ENCODE peak calls at places on chromosomes 2 and 18, in eight cellular contexts. N, I, E, R, K, H, S and W are unnamed samples. For H3K27me3, the result is how much of the 10 kb centered on the place peaks cover.

GRCh38 chr2:200300650-200301314 is 5.7 kb upstream of the SPATS2L start:
- DNase-seq in E (no peak), H (peak), N (no peak), K (peak), R (no peak), S (peak), I (no peak), W (no peak)

GRCh38 chr18:57329856-57330255 is 22.5 kb upstream of the ST8SIA3 start:
- DNase-seq in E (no peak), K (no peak), I (no peak), N (no peak), H (no peak), R (no peak), S (no peak), W (no peak)

GRCh38 chr18:57077005-57077735 is 69.7 kb upstream of the BOD1L2 start:
- DNase-seq in K (no peak), E (no peak), I (no peak), R (no peak), N (no peak), S (no peak), H (no peak), W (no peak)

GRCh38 chr2:46257476-46257875 is 39.7 kb upstream of the EPAS1 start:
- DNase-seq in I (no peak), H (no peak), S (peak), E (peak), K (no peak), N (no peak), R (no peak), W (no peak)

GRCh38 chr2:112959109-112959591 is 18.7 kb upstream of the IL36G start:
- DNase-seq in E (peak), R (no peak), I (no peak), K (no peak), N (no peak), S (no peak), H (no peak), W (peak)

GRCh38 chr2:168220971-168221819 is 26.2 kb downstream of the STK39 start:
- DNase-seq in H (peak), I (no peak), E (peak), R (no peak), K (no peak), S (peak), N (no peak), W (no peak)

GRCh38 chr18:13298262-13298661 is 79.7 kb downstream of the LDLRAD4 start:
- DNase-seq in E (no peak), H (no peak), S (no peak), N (no peak), K (no peak), I (no peak), R (no peak), W (no peak)

GRCh38 chr2:74199275-74199701 is 873 bp downstream of the MTHFD2 start:
- DNase-seq in S (no peak), H (no peak), N (no peak), I (no peak), R (no peak), E (no peak), K (no peak), W (no peak)

GRCh38 chr2:214904634-214905033 is 95.2 kb upstream of the BARD1 start:
- DNase-seq in K (no peak), I (no peak), E (no peak), N (no peak), R (no peak), S (no peak), H (no peak), W (no peak)

GRCh38 chr2:172095905-172096660 is 6.6 kb downstream of the DLX2 start:
- DNase-seq in K (peak), E (peak), S (no peak), N (no peak), R (peak), H (no peak), I (no peak), W (no peak)

GRCh38 chr2:3066831-3067230 is 310.8 kb downstream of the EIPR1 start:
- DNase-seq in H (no peak), N (no peak), E (no peak), K (no peak), R (no peak), S (no peak), I (no peak), W (no peak)

GRCh38 chr2:232941912-232942595 is 71.0 kb downstream of the NGEF start:
- DNase-seq in E (no peak), K (no peak), N (no peak), I (no peak), S (peak), H (no peak), R (no peak), W (no peak)

GRCh38 chr2:178731300-178731699 is 75.9 kb downstream of the TTN start:
- DNase-seq in K (no peak), N (peak), S (no peak), I (peak), H (no peak), R (no peak), E (no peak), W (no peak)

GRCh38 chr18:62339106-62339988 is 14.2 kb downstream of the TNFRSF11A start:
- DNase-seq in N (no peak), K (no peak), H (peak), E (no peak), R (no peak), I (no peak), S (peak), W (no peak)

GRCh38 chr2:143161982-143162837 is 33.0 kb downstream of the ARHGAP15 start:
- DNase-seq in E (peak), N (no peak), H (peak), I (no peak), K (peak), R (peak), S (peak), W (peak)

GRCh38 chr2:68594674-68595492 is 48.5 kb upstream of the PROKR1 start:
- DNase-seq in I (no peak), E (peak), K (peak), N (peak), S (peak), H (no peak), R (no peak), W (no peak)

GRCh38 chr2:19799881-19800780 is 101.7 kb downstream of the TTC32 start:
- DNase-seq in H (no peak), R (no peak), K (no peak), S (peak), I (no peak), E (no peak), N (no peak), W (no peak)

GRCh38 chr2:190838492-190838910 is 42.1 kb upstream of the GLS start:
- DNase-seq in R (no peak), I (no peak), S (peak), E (no peak), N (no peak), H (no peak), K (peak), W (no peak)

GRCh38 chr2:128536925-128537620 is 218.4 kb upstream of the HS6ST1 start:
- DNase-seq in E (peak), K (peak), R (peak), H (peak), I (no peak), N (no peak), S (peak), W (no peak)

DNA sequence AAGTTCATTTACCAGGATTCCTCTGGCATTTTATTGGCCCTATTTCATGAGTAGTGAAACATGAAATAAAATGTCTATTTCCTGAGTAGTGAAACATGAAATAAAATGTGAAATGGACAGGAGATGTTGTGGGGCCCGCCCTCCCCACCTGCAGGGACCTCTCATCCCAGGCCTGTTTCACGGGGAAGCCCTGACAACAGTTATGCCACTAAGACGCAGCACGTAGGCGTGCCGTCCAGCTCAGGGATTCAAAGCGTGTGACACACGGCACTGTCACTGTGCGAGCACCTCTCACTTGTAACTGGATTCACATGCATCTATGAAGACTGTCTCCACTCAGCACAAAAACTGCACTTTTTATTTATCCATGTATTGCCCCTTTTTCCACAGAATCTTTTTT is 83.4 kb upstream of the SNTG2 start:
- DNase-seq in N (no peak), S (no peak), R (no peak), H (no peak), E (no peak), I (no peak), K (no peak), W (no peak)
- H3K27me3 ChIP-seq in N (under half), S (under half), R (under half), H (under half), E (under half), I (under half), K (half or more), W (under half)

DNA sequence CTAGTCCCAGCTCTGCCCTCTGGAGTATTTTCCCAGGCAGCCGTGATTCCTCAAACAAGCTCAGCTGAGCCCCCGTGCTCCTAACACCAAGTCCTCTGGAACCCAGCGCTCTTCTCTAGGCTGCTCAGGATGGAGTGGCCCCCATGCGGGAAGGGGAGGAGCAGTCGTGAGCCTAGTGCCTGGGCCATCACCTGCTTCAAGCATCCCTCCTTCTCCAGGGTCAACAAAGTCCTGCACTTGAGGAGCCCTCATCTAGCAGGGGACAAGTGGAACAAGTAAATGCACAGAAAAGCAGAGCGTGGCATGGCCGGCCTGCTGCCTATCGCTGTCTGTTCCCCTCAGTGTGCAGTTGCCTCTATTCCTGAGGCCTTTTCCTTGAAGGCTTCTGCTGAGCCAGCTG is 168.6 kb downstream of the INHBB start:
- DNase-seq in E (no peak), R (no peak), K (no peak), N (no peak), S (no peak), H (no peak), I (no peak), W (no peak)
- H3K27me3 ChIP-seq in E (under half), R (under half), K (under half), N (under half), S (under half), H (under half), I (under half), W (under half)

DNA sequence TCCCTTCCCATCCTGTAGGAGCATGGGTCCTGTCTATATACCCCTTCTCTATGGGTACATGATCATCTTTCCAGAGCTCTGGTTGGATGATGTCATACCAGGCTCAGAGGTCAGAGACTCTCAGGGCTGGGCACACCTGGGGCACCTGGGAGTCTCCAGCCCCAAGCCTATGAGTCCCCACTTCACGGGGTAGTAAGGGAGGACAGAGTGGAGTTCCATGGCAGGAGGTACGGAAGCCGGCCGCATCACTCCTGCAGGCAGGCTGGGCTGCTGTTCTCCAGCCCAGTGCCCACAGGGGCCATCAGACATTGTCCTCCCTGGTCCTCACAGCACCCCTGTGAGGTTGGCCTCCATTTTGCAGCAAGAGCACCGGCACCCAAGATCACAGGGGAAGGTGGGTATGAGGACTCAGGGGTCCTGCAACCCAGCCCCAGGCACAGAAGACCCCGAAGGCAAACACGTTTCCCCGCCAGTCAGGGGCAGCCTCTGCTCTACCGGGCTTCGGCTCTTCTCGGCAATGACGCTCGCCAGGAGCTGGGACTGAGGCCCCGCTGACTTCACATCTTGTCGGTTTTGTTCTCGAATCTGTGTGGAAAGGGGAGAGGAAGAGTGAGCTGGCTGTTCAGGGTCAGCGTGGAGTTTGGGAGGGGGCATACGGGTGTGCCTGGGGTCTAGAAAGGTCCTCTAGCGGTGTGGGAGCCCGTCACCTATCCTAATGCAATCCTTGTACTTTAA is 91.5 kb downstream of the ADD2 start:
- DNase-seq in K (no peak), E (no peak), I (no peak), R (no peak), S (no peak), N (no peak), H (no peak), W (no peak)
- H3K27me3 ChIP-seq in K (under half), E (under half), I (under half), R (under half), S (under half), N (under half), H (under half), W (under half)

DNA sequence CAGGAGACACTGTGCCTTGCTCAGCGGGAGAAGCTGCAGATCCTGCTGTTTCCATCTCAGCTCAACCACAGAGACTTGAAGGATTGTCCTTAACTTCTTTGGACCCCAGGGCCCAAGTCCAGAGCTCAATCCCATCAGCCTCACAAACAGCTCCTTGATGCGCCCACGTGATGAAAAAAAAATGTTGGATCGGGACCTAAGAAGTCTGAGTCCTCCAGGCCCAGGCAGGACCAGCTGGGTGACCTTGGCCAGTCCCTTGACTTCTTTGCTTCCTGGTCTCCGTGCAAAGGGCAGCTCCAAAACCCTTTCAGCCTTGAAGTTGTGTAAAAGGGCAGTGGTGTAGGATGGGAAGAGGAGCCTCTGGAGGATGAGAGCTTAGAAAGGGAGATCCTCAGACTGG is 175.5 kb downstream of the ZFP36L2 start:
- DNase-seq in S (no peak), E (no peak), I (peak), R (no peak), N (no peak), H (no peak), K (no peak), W (no peak)
- H3K27me3 ChIP-seq in S (under half), E (under half), I (under half), R (under half), N (under half), H (under half), K (under half), W (under half)

DNA sequence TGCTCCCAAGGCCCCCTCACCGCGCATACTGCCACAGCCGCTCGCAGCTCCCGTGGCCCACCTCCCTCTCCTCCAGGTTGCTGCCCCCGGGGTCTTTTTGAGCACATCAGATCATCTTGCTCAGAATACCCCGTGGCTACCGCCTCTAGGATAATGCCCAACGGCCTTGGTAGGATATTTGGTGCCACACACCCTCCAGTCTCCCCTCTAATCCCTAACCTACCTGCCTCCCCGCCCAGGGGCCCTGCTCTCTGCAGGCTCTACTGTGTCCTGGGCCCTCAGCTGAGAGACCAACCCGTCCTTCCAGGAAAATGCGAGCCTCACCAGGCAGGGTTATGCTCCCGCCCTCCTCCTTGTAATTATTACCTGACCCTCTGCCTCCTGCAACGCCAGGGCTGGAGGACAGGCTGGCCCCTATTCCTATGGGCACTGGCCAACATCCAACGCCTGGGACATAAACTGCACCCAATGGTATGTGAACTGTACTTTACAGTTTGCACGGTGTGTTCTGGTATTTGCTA is 1.5 kb upstream of the MTCL1 start:
- DNase-seq in H (no peak), K (no peak), R (no peak), E (no peak), S (no peak), N (no peak), I (no peak), W (no peak)
- H3K27me3 ChIP-seq in H (under half), K (under half), R (under half), E (under half), S (under half), N (under half), I (under half), W (under half)

GRCh38 chr2:218858671-218859555 is 692 bp upstream of the WNT6 start:
- DNase-seq in E (no peak), N (no peak), H (no peak), I (peak), K (no peak), S (no peak), R (no peak), W (no peak)
- H3K27me3 ChIP-seq in E (under half), N (under half), H (half or more), I (under half), K (under half), S (under half), R (under half), W (under half)

GRCh38 chr2:177667626-177668025 is 275.1 kb downstream of the AGPS start:
- DNase-seq in K (no peak), I (no peak), E (no peak), H (no peak), N (no peak), R (no peak), S (peak), W (no peak)

GRCh38 chr2:177669625-177670330 is 277.2 kb downstream of the AGPS start:
- DNase-seq in N (no peak), R (no peak), S (no peak), K (no peak), E (peak), I (no peak), H (no peak), W (no peak)

GRCh38 chr2:177668617-177669016 is 276.0 kb downstream of the AGPS start:
- DNase-seq in K (no peak), R (no peak), H (no peak), N (no peak), S (no peak), E (no peak), I (no peak), W (no peak)

GRCh38 chr2:177670791-177671528 is 278.4 kb downstream of the AGPS start:
- DNase-seq in R (no peak), H (no peak), N (no peak), E (no peak), S (no peak), K (no peak), I (no peak), W (no peak)

GRCh38 chr2:177669201-177669600 is 276.6 kb downstream of the AGPS start:
- DNase-seq in R (no peak), H (no peak), N (no peak), E (peak), I (no peak), K (no peak), S (no peak), W (no peak)
- H3K27me3 ChIP-seq in R (under half), H (under half), N (under half), E (under half), I (under half), K (under half), S (under half), W (under half)

GRCh38 chr18:48408727-48409590 is at the start of gene ZBTB7C:
- DNase-seq in E (peak), I (peak), R (peak), H (no peak), N (peak), S (peak), K (no peak), W (peak)
- H3K27me3 ChIP-seq in E (half or more), I (under half), R (under half), H (under half), N (under half), S (under half), K (under half), W (under half)

DNA sequence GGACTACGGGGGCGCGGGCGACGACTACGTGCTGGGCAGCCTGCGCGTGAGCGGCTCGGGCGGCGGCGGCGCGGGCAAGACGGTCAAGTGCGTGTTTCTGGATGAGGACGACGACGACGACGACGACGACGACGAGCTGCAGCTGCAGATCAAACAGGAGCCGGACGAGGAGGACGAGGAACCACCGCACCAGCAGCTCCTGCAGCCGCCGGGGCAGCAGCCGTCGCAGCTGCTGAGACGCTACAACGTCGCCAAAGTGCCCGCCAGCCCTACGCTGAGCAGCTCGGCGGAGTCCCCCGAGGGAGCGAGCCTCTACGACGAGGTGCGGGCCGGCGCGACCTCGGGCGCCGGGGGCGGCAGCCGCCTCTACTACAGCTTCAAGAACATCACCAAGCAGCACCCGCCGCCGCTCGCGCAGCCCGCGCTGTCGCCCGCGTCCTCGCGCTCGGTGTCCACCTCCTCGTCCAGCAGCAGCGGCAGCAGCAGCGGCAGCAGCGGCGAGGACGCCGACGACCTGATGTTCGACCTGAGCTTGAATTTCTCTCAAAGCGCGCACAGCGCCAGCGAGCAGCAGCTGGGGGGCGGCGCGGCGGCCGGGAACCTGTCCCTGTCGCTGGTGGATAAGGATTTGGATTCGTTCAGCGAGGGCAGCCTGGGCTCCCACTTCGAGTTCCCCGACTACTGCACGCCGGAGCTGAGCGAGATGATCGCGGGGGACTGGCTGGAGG is 1.3 kb downstream of the SOX11 start:
- DNase-seq in N (no peak), H (no peak), R (no peak), E (peak), S (peak), K (no peak), I (no peak), W (no peak)
- H3K27me3 ChIP-seq in N (half or more), H (under half), R (under half), E (under half), S (half or more), K (under half), I (under half), W (half or more)